ENCODE peak calls at places on chromosome 9, in ten cellular contexts. B is CD8-positive, alpha-beta T cell; V is activated CD4-positive, alpha-beta T cell treated with anti-CD3 and anti-CD28 coated beads, Interleukin-2, amount 50 U/mL, for 1 hour; X is fibroblast of the conjunctiva; H is stimulated activated CD8-positive, alpha-beta memory T cell treated with anti-CD3 and anti-CD28 coated beads, Interleukin-4, amount 100 ng/mL, for 24 hours; Q is activated CD8-positive, alpha-beta T cell treated with anti-CD3 and anti-CD28 coated beads for 36 hours; J is cardiac muscle cell; F is activated gamma-delta T cell treated with anti-CD3 and anti-CD28 coated beads, Interleukin-2, amount 50 U/mL, for 16 hours; O is mesothelial cell of epicardium; L is AG08395. E is an unnamed sample.

GRCh38 chr9:120845255-120845654 is 2.5 kb upstream of the PSMD5 start:
- DNase-seq in X (no peak), L (no peak), Q (peak), H (peak), F (no peak), O (no peak), V (no peak), B (no peak), J (no peak), E (no peak)

GRCh38 chr9:133341369-133342082 is 5.5 kb upstream of the SURF6 start:
- DNase-seq in L (no peak), J (no peak), H (no peak), B (no peak), X (no peak), Q (no peak), V (no peak), F (no peak), O (no peak), E (no peak)

GRCh38 chr9:116860509-116861120 is 173.5 kb downstream of the TRIM32 start:
- DNase-seq in F (no peak), X (peak), B (no peak), J (peak), H (no peak), Q (peak), V (peak), L (peak), O (peak), E (peak)

GRCh38 chr9:29637448-29638196 is 2064.3 kb upstream of the C9orf72 start:
- DNase-seq in Q (no peak), H (no peak), V (no peak), F (no peak), O (no peak), X (no peak), J (no peak), B (no peak), L (no peak), E (no peak)

GRCh38 chr9:91055845-91056244 is 254.2 kb downstream of the SYK start:
- DNase-seq in H (no peak), F (no peak), X (no peak), L (no peak), O (no peak), B (no peak), J (no peak), Q (no peak), V (no peak), E (no peak)

GRCh38 chr9:134728801-134729495 is 87.3 kb downstream of the COL5A1 start:
- DNase-seq in X (no peak), J (no peak), B (no peak), L (no peak), F (no peak), Q (no peak), H (no peak), V (no peak), O (no peak), E (no peak)

GRCh38 chr9:132768932-132769894 is 98.9 kb downstream of the GTF3C4 start:
- DNase-seq in B (peak), X (peak), J (peak), V (peak), L (peak), O (peak), H (peak), Q (peak), F (peak), E (peak)

GRCh38 chr9:93974151-93974550 is 19.0 kb upstream of the BARX1 start:
- DNase-seq in F (no peak), Q (no peak), J (no peak), X (no peak), V (no peak), B (no peak), H (no peak), L (no peak), O (no peak), E (no peak)

GRCh38 chr9:3012245-3012644 is 168.3 kb upstream of the PUM3 start:
- DNase-seq in L (no peak), B (no peak), J (no peak), F (no peak), O (no peak), H (no peak), X (no peak), V (no peak), Q (no peak), E (no peak)

GRCh38 chr9:14563902-14564578 is 129.2 kb downstream of the ZDHHC21 start:
- DNase-seq in J (no peak), Q (no peak), V (no peak), F (no peak), O (no peak), L (no peak), B (no peak), X (no peak), H (no peak), E (no peak)

GRCh38 chr9:133777871-133778270 is 39.7 kb upstream of the SARDH start:
- DNase-seq in F (no peak), L (no peak), B (no peak), X (no peak), V (no peak), H (no peak), J (no peak), O (no peak), Q (no peak), E (no peak)

GRCh38 chr9:98565152-98566135 is 143.3 kb downstream of the GABBR2 start:
- DNase-seq in L (no peak), V (no peak), Q (no peak), O (no peak), B (no peak), H (no peak), X (no peak), F (no peak), J (no peak), E (no peak)